ENCODE peak calls at places on chromosomes 5 and 9, in ten cellular contexts. One of them, this sample, is unnamed.

GRCh38 chr9:6080154-6080716 is 64.8 kb upstream of the RANBP6 start:
- DNase-seq in pancreas: peak; percentile 89
- DNase-seq in suprapubic skin: peak; percentile 94
- DNase-seq in psoas muscle: peak; percentile 86
- DNase-seq in stomach: peak; percentile 86
- DNase-seq in CD8-positive, alpha-beta memory T cell: peak; percentile 79
- DNase-seq in PC-3: peak; percentile 92
- DNase-seq in heart right ventricle: peak; percentile 86
- DNase-seq in GM23248: peak; percentile 92
- DNase-seq in heart left ventricle: peak; percentile 92
- DNase-seq in this sample: peak; percentile 85

GRCh38 chr9:131723632-131724031 is 16.2 kb downstream of the RAPGEF1 start:
- DNase-seq in suprapubic skin: no peak
- DNase-seq in heart left ventricle: no peak
- DNase-seq in heart right ventricle: no peak
- DNase-seq in pancreas: no peak
- DNase-seq in CD8-positive, alpha-beta memory T cell: no peak
- DNase-seq in PC-3: no peak
- DNase-seq in GM23248: no peak
- DNase-seq in psoas muscle: no peak
- DNase-seq in stomach: no peak
- DNase-seq in this sample: no peak

GRCh38 chr5:96053063-96053735 is 91.5 kb upstream of the ELL2 start:
- DNase-seq in pancreas: no peak
- DNase-seq in PC-3: no peak
- DNase-seq in CD8-positive, alpha-beta memory T cell: no peak
- DNase-seq in suprapubic skin: no peak
- DNase-seq in heart left ventricle: no peak
- DNase-seq in psoas muscle: no peak
- DNase-seq in GM23248: no peak
- DNase-seq in stomach: no peak
- DNase-seq in heart right ventricle: no peak
- DNase-seq in this sample: no peak

GRCh38 chr5:36985387-36985786 is 108.8 kb downstream of the NIPBL start:
- DNase-seq in heart left ventricle: no peak
- DNase-seq in CD8-positive, alpha-beta memory T cell: no peak
- DNase-seq in heart right ventricle: no peak
- DNase-seq in GM23248: no peak
- DNase-seq in psoas muscle: no peak
- DNase-seq in stomach: no peak
- DNase-seq in PC-3: no peak
- DNase-seq in suprapubic skin: no peak
- DNase-seq in pancreas: no peak
- DNase-seq in this sample: no peak

GRCh38 chr5:103174147-103174546 is 54.0 kb downstream of the PPIP5K2 start:
- DNase-seq in heart left ventricle: no peak
- DNase-seq in stomach: no peak
- DNase-seq in CD8-positive, alpha-beta memory T cell: no peak
- DNase-seq in heart right ventricle: no peak
- DNase-seq in suprapubic skin: no peak
- DNase-seq in psoas muscle: no peak
- DNase-seq in GM23248: no peak
- DNase-seq in PC-3: no peak
- DNase-seq in pancreas: no peak
- DNase-seq in this sample: no peak

GRCh38 chr5:87120518-87121314 is 147.0 kb upstream of the RASA1 start:
- DNase-seq in heart right ventricle: no peak
- DNase-seq in heart left ventricle: no peak
- DNase-seq in stomach: no peak
- DNase-seq in pancreas: no peak
- DNase-seq in psoas muscle: no peak
- DNase-seq in CD8-positive, alpha-beta memory T cell: peak; percentile 55
- DNase-seq in suprapubic skin: no peak
- DNase-seq in GM23248: peak; percentile 95
- DNase-seq in PC-3: peak; percentile 100
- DNase-seq in this sample: no peak

GRCh38 chr5:10288600-10289213 is 19.0 kb downstream of the CMBL start:
- DNase-seq in heart right ventricle: peak; percentile 78
- DNase-seq in stomach: peak; percentile 96
- DNase-seq in CD8-positive, alpha-beta memory T cell: no peak
- DNase-seq in GM23248: no peak
- DNase-seq in heart left ventricle: peak; percentile 77
- DNase-seq in psoas muscle: peak; percentile 82
- DNase-seq in PC-3: peak; percentile 43
- DNase-seq in pancreas: peak; percentile 91
- DNase-seq in suprapubic skin: peak; percentile 79
- DNase-seq in this sample: peak; percentile 97

GRCh38 chr9:8188720-8189407 is 389.3 kb upstream of the DMAC1 start:
- DNase-seq in psoas muscle: no peak
- DNase-seq in suprapubic skin: no peak
- DNase-seq in heart left ventricle: no peak
- DNase-seq in PC-3: no peak
- DNase-seq in stomach: no peak
- DNase-seq in GM23248: no peak
- DNase-seq in heart right ventricle: no peak
- DNase-seq in CD8-positive, alpha-beta memory T cell: no peak
- DNase-seq in pancreas: no peak
- DNase-seq in this sample: no peak

GRCh38 chr5:11069041-11069440 is 308.0 kb upstream of the DAP start:
- DNase-seq in heart right ventricle: no peak
- DNase-seq in heart left ventricle: no peak
- DNase-seq in PC-3: peak; percentile 87
- DNase-seq in suprapubic skin: no peak
- DNase-seq in CD8-positive, alpha-beta memory T cell: no peak
- DNase-seq in pancreas: no peak
- DNase-seq in stomach: no peak
- DNase-seq in psoas muscle: no peak
- DNase-seq in GM23248: no peak
- DNase-seq in this sample: no peak

GRCh38 chr5:172953776-172954189 is 5.4 kb upstream of the RPL26L1 start:
- DNase-seq in heart left ventricle: no peak
- DNase-seq in heart right ventricle: no peak
- DNase-seq in psoas muscle: no peak
- DNase-seq in PC-3: peak; percentile 25
- DNase-seq in suprapubic skin: no peak
- DNase-seq in stomach: no peak
- DNase-seq in CD8-positive, alpha-beta memory T cell: no peak
- DNase-seq in GM23248: peak; percentile 98
- DNase-seq in pancreas: no peak
- DNase-seq in this sample: no peak

GRCh38 chr9:110178281-110178680 is 29.7 kb downstream of the C9orf152 start:
- DNase-seq in heart left ventricle: no peak
- DNase-seq in pancreas: no peak
- DNase-seq in CD8-positive, alpha-beta memory T cell: no peak
- DNase-seq in PC-3: peak; percentile 51
- DNase-seq in stomach: no peak
- DNase-seq in suprapubic skin: no peak
- DNase-seq in heart right ventricle: no peak
- DNase-seq in psoas muscle: no peak
- DNase-seq in GM23248: no peak
- DNase-seq in this sample: no peak

GRCh38 chr9:109466623-109467590 is 31.2 kb downstream of the PTPN3 start:
- DNase-seq in pancreas: no peak
- DNase-seq in heart right ventricle: no peak
- DNase-seq in psoas muscle: no peak
- DNase-seq in suprapubic skin: no peak
- DNase-seq in GM23248: no peak
- DNase-seq in CD8-positive, alpha-beta memory T cell: no peak
- DNase-seq in heart left ventricle: no peak
- DNase-seq in PC-3: peak; percentile 18
- DNase-seq in stomach: no peak
- DNase-seq in this sample: no peak

GRCh38 chr9:89993678-89994630 is 389.1 kb downstream of the GADD45G start:
- DNase-seq in heart left ventricle: peak; percentile 62
- DNase-seq in suprapubic skin: no peak
- DNase-seq in CD8-positive, alpha-beta memory T cell: no peak
- DNase-seq in psoas muscle: peak; percentile 59
- DNase-seq in heart right ventricle: no peak
- DNase-seq in GM23248: peak; percentile 22
- DNase-seq in stomach: no peak
- DNase-seq in PC-3: no peak
- DNase-seq in pancreas: peak; percentile 64
- DNase-seq in this sample: peak; percentile 27

GRCh38 chr5:90381213-90381929 is 28.2 kb downstream of the CETN3 start:
- DNase-seq in heart right ventricle: no peak
- DNase-seq in PC-3: peak; percentile 83
- DNase-seq in GM23248: no peak
- DNase-seq in stomach: no peak
- DNase-seq in pancreas: no peak
- DNase-seq in psoas muscle: no peak
- DNase-seq in heart left ventricle: no peak
- DNase-seq in suprapubic skin: no peak
- DNase-seq in CD8-positive, alpha-beta memory T cell: no peak
- DNase-seq in this sample: no peak

GRCh38 chr5:68382640-68383039 is 167.1 kb downstream of the PIK3R1 start:
- DNase-seq in pancreas: no peak
- DNase-seq in CD8-positive, alpha-beta memory T cell: no peak
- DNase-seq in heart left ventricle: no peak
- DNase-seq in PC-3: no peak
- DNase-seq in suprapubic skin: no peak
- DNase-seq in heart right ventricle: no peak
- DNase-seq in GM23248: peak; percentile 38
- DNase-seq in stomach: no peak
- DNase-seq in psoas muscle: no peak
- DNase-seq in this sample: no peak

GRCh38 chr9:89916001-89916635 is 311.3 kb downstream of the GADD45G start:
- DNase-seq in pancreas: no peak
- DNase-seq in stomach: no peak
- DNase-seq in psoas muscle: no peak
- DNase-seq in heart left ventricle: no peak
- DNase-seq in PC-3: no peak
- DNase-seq in CD8-positive, alpha-beta memory T cell: no peak
- DNase-seq in GM23248: no peak
- DNase-seq in suprapubic skin: no peak
- DNase-seq in heart right ventricle: no peak
- DNase-seq in this sample: no peak

DNA sequence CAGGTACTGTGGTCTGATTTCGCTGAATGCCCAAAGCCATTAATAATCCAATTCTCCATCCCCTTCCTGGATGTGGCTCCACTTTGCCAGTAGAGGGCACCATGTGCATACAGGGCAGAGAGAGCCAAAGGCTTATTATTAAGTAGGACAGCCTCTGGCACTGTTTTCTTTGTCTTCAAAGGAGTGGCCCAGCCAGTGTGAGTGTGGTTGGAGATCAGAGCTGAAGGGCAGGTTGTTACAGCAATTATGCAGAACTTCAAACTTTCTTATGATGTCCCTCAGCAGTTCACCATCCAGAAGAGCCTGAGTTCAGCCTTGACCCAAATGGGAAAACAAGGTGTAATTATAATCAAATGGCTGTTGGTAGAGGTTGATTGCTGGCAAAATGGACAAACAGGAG is 38.6 kb upstream of the CEMIP2 start:
- DNase-seq in heart left ventricle: peak; percentile 66
- DNase-seq in psoas muscle: peak; percentile 44
- DNase-seq in PC-3: peak; percentile 81
- DNase-seq in suprapubic skin: no peak
- DNase-seq in CD8-positive, alpha-beta memory T cell: peak; percentile 77
- DNase-seq in heart right ventricle: peak; percentile 26
- DNase-seq in pancreas: peak; percentile 70
- DNase-seq in GM23248: peak; percentile 84
- DNase-seq in stomach: peak; percentile 78
- DNase-seq in this sample: peak; percentile 63
- H3K27ac ChIP-seq in heart left ventricle: no peak overlapping the region
- H3K27ac ChIP-seq in psoas muscle: peak overlapping the region; percentile 11
- H3K27ac ChIP-seq in PC-3: no peak overlapping the region
- H3K27ac ChIP-seq in suprapubic skin: no peak overlapping the region
- H3K27ac ChIP-seq in CD8-positive, alpha-beta memory T cell: no peak overlapping the region
- H3K27ac ChIP-seq in heart right ventricle: no peak overlapping the region
- H3K27ac ChIP-seq in pancreas: no peak overlapping the region
- H3K27ac ChIP-seq in GM23248: no peak overlapping the region
- H3K27ac ChIP-seq in stomach: no peak overlapping the region
- H3K27ac ChIP-seq in this sample: no peak overlapping the region

DNA sequence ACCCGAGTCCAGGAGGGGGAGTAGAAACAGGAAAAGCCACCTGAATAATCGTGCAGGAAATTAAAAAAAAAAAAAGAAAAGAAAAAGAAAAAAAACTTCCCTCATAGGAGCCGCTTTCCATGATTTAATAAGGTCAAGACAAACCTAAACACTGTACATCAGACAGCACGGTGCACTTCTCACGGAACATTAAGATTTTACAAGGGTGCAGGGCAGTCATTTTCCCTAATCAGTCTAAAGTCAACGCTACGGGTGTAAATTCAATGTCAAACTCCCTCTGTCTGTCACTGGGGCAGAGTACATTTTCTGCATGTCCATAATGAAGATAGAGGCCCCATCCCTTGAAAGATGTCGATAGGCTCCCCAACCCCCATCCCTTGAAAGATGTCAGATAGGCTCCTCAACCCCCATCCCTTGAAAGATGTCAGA is 139.7 kb downstream of the TSSK1B start:
- DNase-seq in stomach: no peak
- DNase-seq in CD8-positive, alpha-beta memory T cell: no peak
- DNase-seq in suprapubic skin: no peak
- DNase-seq in GM23248: no peak
- DNase-seq in heart right ventricle: no peak
- DNase-seq in psoas muscle: no peak
- DNase-seq in pancreas: no peak
- DNase-seq in heart left ventricle: no peak
- DNase-seq in PC-3: peak; percentile 18
- DNase-seq in this sample: no peak
- H3K27ac ChIP-seq in stomach: peak overlapping the region; percentile 92
- H3K27ac ChIP-seq in CD8-positive, alpha-beta memory T cell: no peak overlapping the region
- H3K27ac ChIP-seq in suprapubic skin: peak overlapping the region; percentile 82
- H3K27ac ChIP-seq in GM23248: peak overlapping the region; percentile 79
- H3K27ac ChIP-seq in heart right ventricle: peak overlapping the region; percentile 85
- H3K27ac ChIP-seq in psoas muscle: peak overlapping the region; percentile 84
- H3K27ac ChIP-seq in pancreas: no peak overlapping the region
- H3K27ac ChIP-seq in heart left ventricle: peak overlapping the region; percentile 88
- H3K27ac ChIP-seq in PC-3: no peak overlapping the region
- H3K27ac ChIP-seq in this sample: peak overlapping the region; percentile 72

GRCh38 chr5:65530904-65531303 is 32.1 kb downstream of the CENPK start:
- DNase-seq in PC-3: no peak
- DNase-seq in suprapubic skin: no peak
- DNase-seq in pancreas: no peak
- DNase-seq in heart right ventricle: no peak
- DNase-seq in psoas muscle: no peak
- DNase-seq in GM23248: no peak
- DNase-seq in CD8-positive, alpha-beta memory T cell: no peak
- DNase-seq in heart left ventricle: no peak
- DNase-seq in stomach: no peak
- DNase-seq in this sample: no peak

GRCh38 chr5:65539827-65540226 is 23.1 kb downstream of the CENPK start:
- DNase-seq in psoas muscle: no peak
- DNase-seq in pancreas: no peak
- DNase-seq in PC-3: peak; percentile 30
- DNase-seq in CD8-positive, alpha-beta memory T cell: no peak
- DNase-seq in suprapubic skin: no peak
- DNase-seq in stomach: no peak
- DNase-seq in GM23248: peak; percentile 10
- DNase-seq in heart left ventricle: no peak
- DNase-seq in heart right ventricle: no peak
- DNase-seq in this sample: no peak

GRCh38 chr5:65535529-65535987 is 27.4 kb downstream of the CENPK start:
- DNase-seq in pancreas: no peak
- DNase-seq in suprapubic skin: no peak
- DNase-seq in CD8-positive, alpha-beta memory T cell: no peak
- DNase-seq in heart left ventricle: no peak
- DNase-seq in psoas muscle: no peak
- DNase-seq in PC-3: no peak
- DNase-seq in stomach: no peak
- DNase-seq in heart right ventricle: no peak
- DNase-seq in GM23248: no peak
- DNase-seq in this sample: no peak
- H3K27ac ChIP-seq in pancreas: no peak overlapping the region
- H3K27ac ChIP-seq in suprapubic skin: no peak overlapping the region
- H3K27ac ChIP-seq in CD8-positive, alpha-beta memory T cell: no peak overlapping the region
- H3K27ac ChIP-seq in heart left ventricle: no peak overlapping the region
- H3K27ac ChIP-seq in psoas muscle: no peak overlapping the region
- H3K27ac ChIP-seq in PC-3: no peak overlapping the region
- H3K27ac ChIP-seq in stomach: no peak overlapping the region
- H3K27ac ChIP-seq in heart right ventricle: no peak overlapping the region
- H3K27ac ChIP-seq in GM23248: no peak overlapping the region
- H3K27ac ChIP-seq in this sample: no peak overlapping the region

GRCh38 chr9:95085861-95086563 is 231.5 kb downstream of the FANCC start:
- DNase-seq in heart left ventricle: peak; percentile 64
- DNase-seq in GM23248: no peak
- DNase-seq in PC-3: no peak
- DNase-seq in CD8-positive, alpha-beta memory T cell: no peak
- DNase-seq in suprapubic skin: peak; percentile 59
- DNase-seq in psoas muscle: no peak
- DNase-seq in heart right ventricle: peak; percentile 54
- DNase-seq in pancreas: no peak
- DNase-seq in stomach: peak; percentile 91
- DNase-seq in this sample: peak; percentile 77
- H3K27ac ChIP-seq in heart left ventricle: peak overlapping the region; percentile 56
- H3K27ac ChIP-seq in GM23248: peak overlapping the region; percentile 10
- H3K27ac ChIP-seq in PC-3: no peak overlapping the region
- H3K27ac ChIP-seq in CD8-positive, alpha-beta memory T cell: no peak overlapping the region
- H3K27ac ChIP-seq in suprapubic skin: peak overlapping the region; percentile 64
- H3K27ac ChIP-seq in psoas muscle: peak overlapping the region; percentile 89
- H3K27ac ChIP-seq in heart right ventricle: no peak overlapping the region
- H3K27ac ChIP-seq in pancreas: peak overlapping the region; percentile 28
- H3K27ac ChIP-seq in stomach: peak overlapping the region; percentile 82
- H3K27ac ChIP-seq in this sample: peak overlapping the region; percentile 91

This sample was measured in gastrocnemius medialis.